ENCODE peak calls at places on chromosomes 13 and 19, in nine cellular contexts. One of them, this sample, is unnamed.
A peak's percentile ranks its signal among the peaks of the same experiment; 100 is the strongest.

GRCh38 chr19:1259873-1260748 is 9.0 kb upstream of the CIRBP start:
- ATAC-seq in HepG2: peak; percentile 14
- ATAC-seq in GM12878: peak; percentile 21
- ATAC-seq in body of pancreas: no peak
- ATAC-seq in HCT116: peak; percentile 1
- ATAC-seq in aorta: no peak
- ATAC-seq in A549: peak; percentile 38
- ATAC-seq in psoas muscle: peak; percentile 12
- ATAC-seq in mucosa of descending colon: peak; percentile 20
- ATAC-seq in this sample: no peak

GRCh38 chr13:75715598-75716523 is 79.7 kb downstream of the LMO7 start:
- ATAC-seq in HCT116: no peak
- ATAC-seq in aorta: no peak
- ATAC-seq in mucosa of descending colon: no peak
- ATAC-seq in psoas muscle: peak; percentile 86
- ATAC-seq in HepG2: no peak
- ATAC-seq in A549: no peak
- ATAC-seq in body of pancreas: no peak
- ATAC-seq in GM12878: peak; percentile 96
- ATAC-seq in this sample: no peak

GRCh38 chr13:77985866-77986636 is 67.4 kb upstream of the EDNRB start:
- ATAC-seq in HepG2: no peak
- ATAC-seq in aorta: no peak
- ATAC-seq in GM12878: no peak
- ATAC-seq in mucosa of descending colon: no peak
- ATAC-seq in A549: no peak
- ATAC-seq in psoas muscle: peak; percentile 62
- ATAC-seq in HCT116: no peak
- ATAC-seq in body of pancreas: peak; percentile 65
- ATAC-seq in this sample: no peak

GRCh38 chr19:8681345-8682021 is 17.1 kb downstream of the ACTL9 start:
- ATAC-seq in HepG2: no peak
- ATAC-seq in aorta: no peak
- ATAC-seq in mucosa of descending colon: no peak
- ATAC-seq in A549: no peak
- ATAC-seq in HCT116: peak; percentile 22
- ATAC-seq in psoas muscle: no peak
- ATAC-seq in GM12878: no peak
- ATAC-seq in body of pancreas: no peak
- ATAC-seq in this sample: no peak

GRCh38 chr19:55472463-55472862 is 4.0 kb upstream of the ZNF628 start:
- ATAC-seq in body of pancreas: no peak
- ATAC-seq in aorta: no peak
- ATAC-seq in HepG2: no peak
- ATAC-seq in HCT116: peak; percentile 66
- ATAC-seq in A549: peak; percentile 5
- ATAC-seq in mucosa of descending colon: peak; percentile 10
- ATAC-seq in psoas muscle: no peak
- ATAC-seq in GM12878: no peak
- ATAC-seq in this sample: no peak

GRCh38 chr19:2308114-2308556 is at the start of gene LINGO3:
- ATAC-seq in GM12878: no peak
- ATAC-seq in aorta: no peak
- ATAC-seq in A549: no peak
- ATAC-seq in body of pancreas: peak; percentile 29
- ATAC-seq in HCT116: no peak
- ATAC-seq in psoas muscle: peak; percentile 33
- ATAC-seq in HepG2: no peak
- ATAC-seq in mucosa of descending colon: peak; percentile 26
- ATAC-seq in this sample: no peak

GRCh38 chr13:99590519-99591011 is 89.3 kb downstream of the TM9SF2 start:
- ATAC-seq in GM12878: no peak
- ATAC-seq in body of pancreas: no peak
- ATAC-seq in HCT116: no peak
- ATAC-seq in A549: no peak
- ATAC-seq in HepG2: no peak
- ATAC-seq in psoas muscle: no peak
- ATAC-seq in aorta: peak; percentile 61
- ATAC-seq in mucosa of descending colon: no peak
- ATAC-seq in this sample: no peak

GRCh38 chr13:39635564-39635963 is 19.9 kb upstream of the COG6 start:
- ATAC-seq in body of pancreas: no peak
- ATAC-seq in A549: no peak
- ATAC-seq in mucosa of descending colon: no peak
- ATAC-seq in HCT116: no peak
- ATAC-seq in HepG2: no peak
- ATAC-seq in GM12878: no peak
- ATAC-seq in psoas muscle: no peak
- ATAC-seq in aorta: no peak
- ATAC-seq in this sample: no peak

GRCh38 chr13:19267746-19268145 is 86.1 kb upstream of the TUBA3C start:
- ATAC-seq in HepG2: no peak
- ATAC-seq in HCT116: no peak
- ATAC-seq in GM12878: no peak
- ATAC-seq in mucosa of descending colon: no peak
- ATAC-seq in psoas muscle: no peak
- ATAC-seq in body of pancreas: no peak
- ATAC-seq in A549: no peak
- ATAC-seq in aorta: no peak
- ATAC-seq in this sample: no peak

GRCh38 chr19:54905908-54906511 is at the start of gene NCR1:
- ATAC-seq in psoas muscle: no peak
- ATAC-seq in GM12878: peak; percentile 46
- ATAC-seq in A549: peak; percentile 48
- ATAC-seq in aorta: no peak
- ATAC-seq in body of pancreas: no peak
- ATAC-seq in mucosa of descending colon: peak; percentile 31
- ATAC-seq in HepG2: peak; percentile 30
- ATAC-seq in HCT116: no peak
- ATAC-seq in this sample: no peak

GRCh38 chr19:10523135-10523636 is 5.9 kb upstream of the S1PR5 start:
- ATAC-seq in GM12878: no peak
- ATAC-seq in HepG2: no peak
- ATAC-seq in A549: no peak
- ATAC-seq in mucosa of descending colon: no peak
- ATAC-seq in HCT116: no peak
- ATAC-seq in aorta: no peak
- ATAC-seq in psoas muscle: no peak
- ATAC-seq in body of pancreas: no peak
- ATAC-seq in this sample: no peak

GRCh38 chr19:16069813-16070365 is 6.4 kb upstream of the TPM4 start:
- ATAC-seq in A549: peak; percentile 28
- ATAC-seq in psoas muscle: no peak
- ATAC-seq in HCT116: peak; percentile 37
- ATAC-seq in GM12878: no peak
- ATAC-seq in aorta: no peak
- ATAC-seq in HepG2: peak; percentile 14
- ATAC-seq in mucosa of descending colon: no peak
- ATAC-seq in body of pancreas: no peak
- ATAC-seq in this sample: peak; percentile 0

GRCh38 chr19:8575467-8575997 is 1.7 kb downstream of the MYO1F start:
- ATAC-seq in mucosa of descending colon: peak; percentile 41
- ATAC-seq in psoas muscle: no peak
- ATAC-seq in A549: peak; percentile 13
- ATAC-seq in body of pancreas: no peak
- ATAC-seq in HCT116: no peak
- ATAC-seq in aorta: no peak
- ATAC-seq in HepG2: no peak
- ATAC-seq in GM12878: no peak
- ATAC-seq in this sample: no peak

GRCh38 chr19:793775-794174 is 3.5 kb upstream of the PTBP1 start:
- ATAC-seq in mucosa of descending colon: no peak
- ATAC-seq in HepG2: no peak
- ATAC-seq in body of pancreas: no peak
- ATAC-seq in GM12878: no peak
- ATAC-seq in aorta: no peak
- ATAC-seq in psoas muscle: no peak
- ATAC-seq in HCT116: no peak
- ATAC-seq in A549: no peak
- ATAC-seq in this sample: no peak

GRCh38 chr13:29935309-29935981 is 85.0 kb upstream of the UBL3 start:
- ATAC-seq in GM12878: peak; percentile 91
- ATAC-seq in A549: no peak
- ATAC-seq in HCT116: no peak
- ATAC-seq in HepG2: no peak
- ATAC-seq in psoas muscle: no peak
- ATAC-seq in body of pancreas: no peak
- ATAC-seq in aorta: peak; percentile 55
- ATAC-seq in mucosa of descending colon: peak; percentile 87
- ATAC-seq in this sample: peak; percentile 19

GRCh38 chr13:53045110-53045509 is 16.5 kb downstream of the OLFM4 start:
- ATAC-seq in psoas muscle: no peak
- ATAC-seq in body of pancreas: no peak
- ATAC-seq in HepG2: no peak
- ATAC-seq in GM12878: no peak
- ATAC-seq in A549: no peak
- ATAC-seq in mucosa of descending colon: peak; percentile 41
- ATAC-seq in aorta: no peak
- ATAC-seq in HCT116: no peak
- ATAC-seq in this sample: no peak

DNA sequence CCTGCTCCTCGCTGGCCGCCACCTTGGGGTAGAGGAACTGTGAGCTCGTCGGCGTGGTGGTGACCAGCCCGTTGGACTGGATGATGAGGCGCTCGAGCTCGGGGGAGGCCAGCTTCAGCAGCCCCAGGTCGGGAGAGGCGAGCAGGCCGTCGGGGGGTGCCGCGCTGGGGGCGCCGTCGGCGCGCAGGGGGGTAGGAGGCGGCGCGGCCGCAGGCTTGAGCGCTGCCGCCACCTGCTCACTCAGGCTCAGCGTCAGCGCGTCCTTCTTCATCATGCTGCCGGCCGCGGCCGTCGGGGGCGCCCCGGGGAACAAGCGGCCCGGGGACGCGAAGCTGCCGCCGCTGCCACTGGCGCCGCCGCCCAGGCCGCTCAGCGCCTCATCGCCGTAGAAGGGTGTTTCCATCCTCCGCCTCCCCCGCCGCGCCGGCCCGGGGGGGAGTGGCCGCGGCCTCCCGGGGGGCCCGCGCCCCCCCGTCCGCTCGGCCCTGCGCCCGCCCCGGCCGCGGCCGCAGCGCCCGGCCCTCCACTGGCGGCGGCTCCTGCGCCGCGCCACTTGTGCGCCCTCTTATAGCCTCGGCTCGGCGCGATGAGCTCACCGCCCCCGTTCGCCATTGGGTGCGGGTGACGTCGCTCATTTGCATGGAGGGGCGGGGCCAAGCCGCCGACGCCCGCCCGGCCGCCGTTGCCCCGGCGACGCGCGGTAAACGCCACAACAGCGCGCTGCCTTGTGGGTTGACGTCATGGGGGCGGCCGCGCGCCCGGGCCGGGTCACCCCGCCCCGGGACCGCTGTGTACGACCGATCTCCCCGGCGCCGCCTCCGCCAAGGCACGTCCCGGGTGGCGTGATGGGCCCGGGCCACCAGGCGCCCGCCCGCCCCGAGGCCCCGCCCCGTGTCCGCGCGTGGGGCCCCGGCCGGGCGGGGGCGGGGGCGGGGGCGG is at the start of gene JUND:
- ATAC-seq in mucosa of descending colon: peak; percentile 69
- ATAC-seq in GM12878: peak; percentile 64
- ATAC-seq in psoas muscle: peak; percentile 76
- ATAC-seq in body of pancreas: peak; percentile 75
- ATAC-seq in HCT116: peak; percentile 76
- ATAC-seq in aorta: peak; percentile 83
- ATAC-seq in A549: peak; percentile 64
- ATAC-seq in HepG2: peak; percentile 50
- ATAC-seq in this sample: peak; percentile 85
- H3K4me1 ChIP-seq in mucosa of descending colon: peaks cover 52% of the 10 kb centered on the region
- H3K4me1 ChIP-seq in GM12878: peaks cover 31% of the 10 kb centered on the region
- H3K4me1 ChIP-seq in psoas muscle: peaks cover 37% of the 10 kb centered on the region
- H3K4me1 ChIP-seq in body of pancreas: peaks cover 40% of the 10 kb centered on the region
- H3K4me1 ChIP-seq in HCT116: peaks cover 56% of the 10 kb centered on the region
- H3K4me1 ChIP-seq in aorta: no peaks in the 10 kb centered on the region
- H3K4me1 ChIP-seq in A549: peaks cover 26% of the 10 kb centered on the region
- H3K4me1 ChIP-seq in HepG2: peaks cover 64% of the 10 kb centered on the region
- H3K4me1 ChIP-seq in this sample: peaks cover 36% of the 10 kb centered on the region

GRCh38 chr19:47106819-47107200 is 6.8 kb downstream of the ZC3H4 start:
- ATAC-seq in psoas muscle: peak; percentile 63
- ATAC-seq in A549: peak; percentile 7
- ATAC-seq in HepG2: peak; percentile 35
- ATAC-seq in mucosa of descending colon: no peak
- ATAC-seq in body of pancreas: no peak
- ATAC-seq in aorta: no peak
- ATAC-seq in GM12878: no peak
- ATAC-seq in HCT116: no peak
- ATAC-seq in this sample: no peak
- H3K4me1 ChIP-seq in psoas muscle: peaks cover 81% of the 10 kb centered on the region
- H3K4me1 ChIP-seq in A549: peaks cover 39% of the 10 kb centered on the region
- H3K4me1 ChIP-seq in HepG2: peaks cover 83% of the 10 kb centered on the region
- H3K4me1 ChIP-seq in mucosa of descending colon: peaks cover 22% of the 10 kb centered on the region
- H3K4me1 ChIP-seq in body of pancreas: peaks cover 44% of the 10 kb centered on the region
- H3K4me1 ChIP-seq in aorta: no peaks in the 10 kb centered on the region
- H3K4me1 ChIP-seq in GM12878: peaks cover 8% of the 10 kb centered on the region
- H3K4me1 ChIP-seq in HCT116: peaks cover 36% of the 10 kb centered on the region
- H3K4me1 ChIP-seq in this sample: peaks cover 30% of the 10 kb centered on the region

DNA sequence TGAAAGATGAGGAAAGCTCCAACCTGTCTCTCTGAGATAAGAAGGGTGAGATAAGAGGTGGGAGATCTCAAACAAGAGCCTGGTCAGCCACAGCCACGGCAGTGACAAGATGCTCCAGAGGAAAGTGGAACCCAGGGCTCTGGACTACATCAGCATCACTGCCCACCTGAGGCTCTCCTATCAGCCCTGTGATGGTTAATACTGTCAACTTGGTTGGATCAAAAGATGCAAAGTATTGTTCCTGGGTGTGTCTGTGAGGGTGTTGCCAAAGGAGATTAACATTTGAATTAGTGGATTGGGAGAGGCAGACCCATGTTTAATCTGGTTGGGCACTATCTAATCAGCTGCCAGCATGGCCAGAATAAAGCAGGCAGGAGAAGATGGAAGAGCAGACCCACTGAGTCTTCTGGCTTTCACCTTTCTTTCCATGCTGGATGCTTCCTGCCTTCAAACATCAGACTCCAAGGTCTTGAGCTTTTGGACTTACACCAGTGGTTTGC is 476.6 kb upstream of the NBEA start:
- ATAC-seq in mucosa of descending colon: no peak
- ATAC-seq in body of pancreas: no peak
- ATAC-seq in psoas muscle: no peak
- ATAC-seq in HCT116: no peak
- ATAC-seq in aorta: no peak
- ATAC-seq in GM12878: no peak
- ATAC-seq in HepG2: no peak
- ATAC-seq in A549: no peak
- ATAC-seq in this sample: no peak
- H3K4me1 ChIP-seq in mucosa of descending colon: no peaks in the 10 kb centered on the region
- H3K4me1 ChIP-seq in body of pancreas: peaks cover 7% of the 10 kb centered on the region
- H3K4me1 ChIP-seq in psoas muscle: no peaks in the 10 kb centered on the region
- H3K4me1 ChIP-seq in HCT116: peaks cover 12% of the 10 kb centered on the region
- H3K4me1 ChIP-seq in aorta: peaks cover 2% of the 10 kb centered on the region
- H3K4me1 ChIP-seq in GM12878: no peaks in the 10 kb centered on the region
- H3K4me1 ChIP-seq in HepG2: no peaks in the 10 kb centered on the region
- H3K4me1 ChIP-seq in A549: peaks cover 52% of the 10 kb centered on the region
- H3K4me1 ChIP-seq in this sample: peaks cover 10% of the 10 kb centered on the region

DNA sequence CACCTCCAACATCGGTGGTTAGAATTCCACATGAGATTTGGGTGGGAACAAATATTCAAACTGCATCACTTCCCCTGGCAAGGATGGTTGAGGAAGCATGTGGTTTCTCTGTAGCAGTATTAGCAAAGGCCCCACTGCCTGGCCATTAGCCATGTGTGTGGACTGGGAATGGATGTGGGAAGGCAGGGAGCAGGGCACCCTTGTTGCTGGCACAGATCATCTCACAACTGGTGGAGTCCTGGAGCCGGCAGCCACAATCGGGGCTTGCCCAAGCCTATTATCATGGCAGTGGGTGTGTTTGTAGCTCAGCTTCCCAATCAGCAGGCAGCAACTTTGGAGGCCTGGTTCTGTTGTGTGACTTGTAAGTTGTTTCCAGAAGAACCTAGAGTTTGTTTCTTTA is 391.9 kb downstream of the DLEU7 start:
- ATAC-seq in mucosa of descending colon: no peak
- ATAC-seq in GM12878: no peak
- ATAC-seq in HepG2: no peak
- ATAC-seq in psoas muscle: no peak
- ATAC-seq in A549: no peak
- ATAC-seq in HCT116: no peak
- ATAC-seq in body of pancreas: no peak
- ATAC-seq in aorta: no peak
- ATAC-seq in this sample: no peak
- H3K4me1 ChIP-seq in mucosa of descending colon: no peaks in the 10 kb centered on the region
- H3K4me1 ChIP-seq in GM12878: no peaks in the 10 kb centered on the region
- H3K4me1 ChIP-seq in HepG2: no peaks in the 10 kb centered on the region
- H3K4me1 ChIP-seq in psoas muscle: peaks cover 18% of the 10 kb centered on the region
- H3K4me1 ChIP-seq in A549: no peaks in the 10 kb centered on the region
- H3K4me1 ChIP-seq in HCT116: no peaks in the 10 kb centered on the region
- H3K4me1 ChIP-seq in body of pancreas: peaks cover 9% of the 10 kb centered on the region
- H3K4me1 ChIP-seq in aorta: peaks cover 1% of the 10 kb centered on the region
- H3K4me1 ChIP-seq in this sample: no peaks in the 10 kb centered on the region

This sample was measured in gastroesophageal sphincter.